ENCODE peak calls at places on chromosome 21, in four cellular contexts. M, D, H and K are unnamed samples.

GRCh38 chr21:26136686-26137085 is 33.9 kb downstream of the APP start:
- DNase-seq in M (no peak), D (no peak), H (no peak), K (no peak)

GRCh38 chr21:31342328-31342727 is 1.7 kb downstream of the TIAM1 start:
- DNase-seq in M (no peak), D (no peak), H (no peak), K (no peak)

GRCh38 chr21:41166947-41167346 is 1.0 kb upstream of the BACE2 start:
- DNase-seq in M (no peak), D (no peak), H (no peak), K (no peak)

GRCh38 chr21:30463713-30464112 is 16.5 kb downstream of the KRTAP19-1 start:
- DNase-seq in M (peak), D (no peak), H (no peak), K (no peak)

GRCh38 chr21:26739189-26739588 is 106.0 kb downstream of the ADAMTS1 start:
- DNase-seq in M (peak), D (peak), H (no peak), K (peak)

GRCh38 chr21:21084179-21084578 is 86.0 kb downstream of the NCAM2 start:
- DNase-seq in M (no peak), D (peak), H (no peak), K (peak)

GRCh38 chr21:17343055-17343454 is 169.8 kb upstream of the CXADR start:
- DNase-seq in M (peak), D (peak), H (peak), K (peak)

GRCh38 chr21:36059823-36060158 is 535 bp downstream of the SETD4 start:
- DNase-seq in M (no peak), D (no peak), H (no peak), K (no peak)

GRCh38 chr21:23574932-23575331 is 2032.3 kb downstream of the MRPL39 start:
- DNase-seq in M (peak), D (no peak), H (no peak), K (no peak)

GRCh38 chr21:25300632-25301031 is 306.6 kb downstream of the MRPL39 start:
- DNase-seq in M (peak), D (no peak), H (no peak), K (no peak)

GRCh38 chr21:34834852-34835501 is 166.2 kb downstream of the CLIC6 start:
- DNase-seq in M (no peak), D (no peak), H (no peak), K (no peak)

GRCh38 chr21:24160528-24160927 is 1446.8 kb downstream of the MRPL39 start:
- DNase-seq in M (peak), D (no peak), H (no peak), K (no peak)

GRCh38 chr21:25496825-25497482 is 110.3 kb downstream of the MRPL39 start:
- DNase-seq in M (no peak), D (no peak), H (no peak), K (peak)

GRCh38 chr21:31756787-31757186 is 24.9 kb upstream of the SCAF4 start:
- DNase-seq in M (no peak), D (no peak), H (no peak), K (no peak)

GRCh38 chr21:17554619-17555472 is 42.0 kb downstream of the CXADR start:
- DNase-seq in M (peak), D (no peak), H (peak), K (peak)

GRCh38 chr21:28089599-28090421 is 902.9 kb downstream of the LTN1 start:
- DNase-seq in M (peak), D (no peak), H (no peak), K (no peak)

GRCh38 chr21:25563399-25564116 is 43.7 kb downstream of the MRPL39 start:
- DNase-seq in M (no peak), D (peak), H (no peak), K (no peak)

GRCh38 chr21:17540530-17540929 is 27.7 kb downstream of the CXADR start:
- DNase-seq in M (no peak), D (no peak), H (no peak), K (no peak)

GRCh38 chr21:35346697-35347096 is 297.6 kb upstream of the RUNX1 start:
- DNase-seq in M (no peak), D (no peak), H (no peak), K (no peak)

GRCh38 chr21:31203371-31204054 is 140.5 kb downstream of the TIAM1 start:
- DNase-seq in M (no peak), D (no peak), H (no peak), K (peak)

GRCh38 chr21:32119389-32119788 is 159.5 kb downstream of the MIS18A start:
- DNase-seq in M (no peak), D (no peak), H (no peak), K (no peak)

GRCh38 chr21:25457411-25457810 is 149.9 kb downstream of the MRPL39 start:
- DNase-seq in M (no peak), D (peak), H (no peak), K (peak)

GRCh38 chr21:25967566-25968438 is 202.8 kb downstream of the APP start:
- DNase-seq in M (no peak), D (peak), H (no peak), K (no peak)

GRCh38 chr21:24895885-24896734 is 711.2 kb downstream of the MRPL39 start:
- DNase-seq in M (peak), D (no peak), H (peak), K (peak)

GRCh38 chr21:15210235-15210678 is 145.5 kb upstream of the NRIP1 start:
- DNase-seq in M (peak), D (peak), H (no peak), K (no peak)

GRCh38 chr21:14080764-14081096 is 130.0 kb downstream of the LIPI start:
- DNase-seq in M (peak), D (no peak), H (peak), K (no peak)

GRCh38 chr21:26070822-26071425 is 99.6 kb downstream of the APP start:
- DNase-seq in M (peak), D (peak), H (no peak), K (peak)

GRCh38 chr21:31918250-31918775 is 45.5 kb downstream of the HUNK start:
- DNase-seq in M (peak), D (no peak), H (no peak), K (no peak)

GRCh38 chr21:41112740-41113692 is 54.9 kb upstream of the BACE2 start:
- DNase-seq in M (peak), D (no peak), H (peak), K (peak)

GRCh38 chr21:31780944-31781343 is 49.0 kb upstream of the SCAF4 start:
- DNase-seq in M (no peak), D (no peak), H (no peak), K (no peak)

GRCh38 chr21:34693192-34693810 is 24.5 kb downstream of the CLIC6 start:
- DNase-seq in M (peak), D (peak), H (peak), K (peak)

GRCh38 chr21:14073615-14074014 is 137.1 kb downstream of the LIPI start:
- DNase-seq in M (no peak), D (no peak), H (no peak), K (no peak)

GRCh38 chr21:41011968-41012367 is 156.0 kb upstream of the BACE2 start:
- DNase-seq in M (no peak), D (no peak), H (no peak), K (no peak)

GRCh38 chr21:31514598-31514997 is 144.9 kb upstream of the SOD1 start:
- DNase-seq in M (peak), D (no peak), H (peak), K (no peak)

DNA sequence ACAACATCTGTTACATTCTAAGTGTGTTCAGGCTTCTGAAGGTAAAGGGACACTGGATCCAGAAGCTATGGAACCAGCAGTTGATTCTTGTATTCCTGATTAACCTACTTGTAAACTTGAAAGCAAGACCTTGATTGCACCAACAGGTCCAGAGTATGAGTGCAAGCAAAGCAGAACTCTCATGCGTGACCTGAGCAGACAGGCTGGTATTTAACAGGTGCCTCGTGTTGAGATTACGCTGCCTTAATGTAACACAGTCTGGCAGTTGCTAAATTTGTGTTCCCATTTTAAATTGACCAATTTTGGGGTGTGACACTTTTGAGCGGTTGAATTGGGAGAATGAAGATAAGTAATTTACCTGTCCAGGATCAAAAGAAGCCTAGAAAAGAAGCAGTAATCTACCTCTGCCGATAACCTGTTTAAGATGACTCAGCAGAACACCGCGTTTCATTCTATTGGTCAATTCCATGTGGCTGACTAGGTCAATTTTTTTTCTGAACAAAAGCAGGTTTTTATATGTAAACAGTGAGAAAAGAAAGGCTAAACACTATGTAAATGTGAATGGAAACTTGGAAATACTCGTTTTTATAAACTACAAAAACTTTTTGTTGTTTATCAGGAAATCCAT is 147.6 kb downstream of the DYRK1A start:
- DNase-seq in M (no peak), D (no peak), H (no peak), K (no peak)
- H2BK5ac ChIP-seq in M (no peak), D (no peak), H (no peak), K (no peak)

GRCh38 chr21:29293495-29293894 is 5.2 kb upstream of the BACH1 start:
- DNase-seq in M (no peak), D (no peak), H (no peak), K (no peak)

GRCh38 chr21:29289317-29289716 is 9.4 kb upstream of the BACH1 start:
- DNase-seq in M (no peak), D (no peak), H (no peak), K (no peak)

GRCh38 chr21:29290245-29290644 is 8.5 kb upstream of the BACH1 start:
- DNase-seq in M (no peak), D (no peak), H (no peak), K (no peak)

GRCh38 chr21:29287383-29287782 is 11.3 kb upstream of the BACH1 start:
- DNase-seq in M (no peak), D (peak), H (no peak), K (peak)

GRCh38 chr21:29288239-29288638 is 10.5 kb upstream of the BACH1 start:
- DNase-seq in M (no peak), D (no peak), H (no peak), K (no peak)
- H2BK5ac ChIP-seq in M (no peak), D (no peak), H (no peak), K (no peak)

GRCh38 chr21:16279658-16280581 is 550.1 kb downstream of the USP25 start:
- DNase-seq in M (peak), D (peak), H (peak), K (peak)
- H2BK5ac ChIP-seq in M (no peak), D (no peak), H (no peak), K (no peak)

GRCh38 chr21:33588485-33589335 is at the start of gene DONSON:
- DNase-seq in M (peak), D (peak), H (peak), K (peak)
- H2BK5ac ChIP-seq in M (no peak), D (peak), H (peak), K (peak)

GRCh38 chr21:39012314-39013230 is 170.7 kb downstream of the PSMG1 start:
- DNase-seq in M (no peak), D (no peak), H (no peak), K (no peak)
- H2BK5ac ChIP-seq in M (no peak), D (no peak), H (no peak), K (peak)

GRCh38 chr21:42319851-42320602 is 4.8 kb upstream of the TFF3 start:
- DNase-seq in M (no peak), D (no peak), H (no peak), K (no peak)
- H2BK5ac ChIP-seq in M (no peak), D (no peak), H (no peak), K (no peak)

DNA sequence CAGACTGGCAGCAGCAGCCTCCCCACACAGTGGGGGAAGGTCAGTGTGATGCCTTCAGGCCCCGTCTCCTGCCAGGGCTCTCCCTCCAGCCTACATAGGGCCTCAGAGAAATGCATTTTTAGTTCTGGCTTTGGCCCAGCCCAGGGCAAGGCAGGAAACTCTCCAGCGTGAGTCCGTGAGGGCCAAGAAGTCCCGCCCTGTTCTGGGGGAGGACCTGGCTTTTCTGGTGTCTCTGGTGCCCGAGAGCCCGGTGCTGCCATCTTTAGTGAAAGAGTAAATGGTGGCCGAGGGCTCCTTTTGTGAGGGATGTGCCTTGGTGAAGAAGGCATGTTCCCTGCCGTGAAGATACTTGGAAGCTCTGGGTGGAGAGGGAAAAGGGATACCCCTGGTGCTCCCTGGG is 14.8 kb upstream of the DIP2A start:
- DNase-seq in M (peak), D (no peak), H (no peak), K (no peak)
- H2BK5ac ChIP-seq in M (no peak), D (no peak), H (no peak), K (no peak)

DNA sequence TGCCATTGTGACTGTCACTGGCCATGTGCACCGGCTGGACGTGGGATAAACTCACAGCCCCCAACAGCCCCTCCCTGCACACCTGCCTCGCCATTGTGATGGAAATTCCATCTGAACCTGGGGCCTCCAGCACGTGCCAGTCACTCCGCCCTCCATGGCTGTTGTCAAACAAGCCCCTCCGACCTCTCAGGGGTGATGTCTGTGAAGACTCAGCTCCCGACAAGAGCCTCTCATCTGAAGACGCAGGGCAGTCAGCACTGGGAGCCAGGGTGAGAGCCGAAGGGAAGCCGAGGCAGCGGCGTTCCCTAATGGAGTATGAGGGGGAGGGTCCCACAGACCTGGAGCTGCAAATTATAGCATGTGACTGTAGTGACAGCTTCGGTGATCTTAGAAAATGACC is 1.4 kb upstream of the KRTAP10-2 start:
- DNase-seq in M (no peak), D (no peak), H (no peak), K (no peak)
- H2BK5ac ChIP-seq in M (no peak), D (no peak), H (peak), K (no peak)